ENCODE peak calls at places on chromosomes 13 and 19, in four cellular contexts. One of them, this sample, is unnamed.

GRCh38 chr19:58063712-58064111 is 4.6 kb downstream of the ZNF135 start:
- DNase-seq in HCT116: no peak
- DNase-seq in K562: no peak
- DNase-seq in HepG2: no peak
- DNase-seq in this sample: no peak

GRCh38 chr19:47512183-47512947 is 2.5 kb downstream of the NAPA start:
- DNase-seq in HCT116: no peak
- DNase-seq in K562: no peak
- DNase-seq in HepG2: peak
- DNase-seq in this sample: no peak

GRCh38 chr19:45376045-45376724 is 5.8 kb upstream of the ERCC2 start:
- DNase-seq in HCT116: peak
- DNase-seq in K562: no peak
- DNase-seq in HepG2: peak
- DNase-seq in this sample: peak

GRCh38 chr13:40479196-40479845 is 187.1 kb downstream of the FOXO1 start:
- DNase-seq in HCT116: no peak
- DNase-seq in K562: no peak
- DNase-seq in HepG2: no peak
- DNase-seq in this sample: no peak

GRCh38 chr13:20706661-20707060 is 3.2 kb downstream of the IL17D start:
- DNase-seq in HCT116: no peak
- DNase-seq in K562: no peak
- DNase-seq in HepG2: no peak
- DNase-seq in this sample: no peak

GRCh38 chr13:85406269-85406975 is 392.8 kb downstream of the SLITRK6 start:
- DNase-seq in HCT116: no peak
- DNase-seq in K562: no peak
- DNase-seq in HepG2: no peak
- DNase-seq in this sample: no peak

GRCh38 chr13:19185086-19185864 is 3.7 kb upstream of the TUBA3C start:
- DNase-seq in HCT116: no peak
- DNase-seq in K562: no peak
- DNase-seq in HepG2: no peak
- DNase-seq in this sample: no peak

GRCh38 chr19:45451181-45451849 is 16.5 kb upstream of the FOSB start:
- DNase-seq in HCT116: no peak
- DNase-seq in K562: no peak
- DNase-seq in HepG2: no peak
- DNase-seq in this sample: no peak

GRCh38 chr13:46405457-46405856 is 18.4 kb upstream of the RUBCNL start:
- DNase-seq in HCT116: no peak
- DNase-seq in K562: no peak
- DNase-seq in HepG2: no peak
- DNase-seq in this sample: no peak

GRCh38 chr19:29812080-29812880 is 489 bp downstream of the CCNE1 start:
- DNase-seq in HCT116: no peak
- DNase-seq in K562: peak
- DNase-seq in HepG2: no peak
- DNase-seq in this sample: peak

GRCh38 chr13:40665754-40666057 is 735 bp downstream of the FOXO1 start:
- DNase-seq in HCT116: no peak
- DNase-seq in K562: peak
- DNase-seq in HepG2: no peak
- DNase-seq in this sample: peak

GRCh38 chr13:34805347-34805746 is 136.7 kb upstream of the NBEA start:
- DNase-seq in HCT116: no peak
- DNase-seq in K562: no peak
- DNase-seq in HepG2: no peak
- DNase-seq in this sample: no peak

GRCh38 chr19:48461982-48462655 is 6.7 kb downstream of the KCNJ14 start:
- DNase-seq in HCT116: peak
- DNase-seq in K562: peak
- DNase-seq in HepG2: no peak
- DNase-seq in this sample: peak

GRCh38 chr13:33787051-33787591 is 30.8 kb upstream of the RFC3 start:
- DNase-seq in HCT116: no peak
- DNase-seq in K562: no peak
- DNase-seq in HepG2: no peak
- DNase-seq in this sample: peak

GRCh38 chr19:38852231-38853044 is 2.7 kb upstream of the HNRNPL start:
- DNase-seq in HCT116: no peak
- DNase-seq in K562: peak
- DNase-seq in HepG2: no peak
- DNase-seq in this sample: peak

GRCh38 chr19:12733369-12733896 is 1.1 kb downstream of the TRIR start:
- DNase-seq in HCT116: no peak
- DNase-seq in K562: peak
- DNase-seq in HepG2: peak
- DNase-seq in this sample: peak

GRCh38 chr13:86446311-86446710 is 647.1 kb upstream of the SLITRK6 start:
- DNase-seq in HCT116: no peak
- DNase-seq in K562: no peak
- DNase-seq in HepG2: no peak
- DNase-seq in this sample: no peak

GRCh38 chr19:46841458-46842083 is 9.1 kb downstream of the AP2S1 start:
- DNase-seq in HCT116: no peak
- DNase-seq in K562: no peak
- DNase-seq in HepG2: no peak
- DNase-seq in this sample: no peak

GRCh38 chr19:16628984-16629691 is 1.1 kb upstream of the MED26 start:
- DNase-seq in HCT116: no peak
- DNase-seq in K562: no peak
- DNase-seq in HepG2: no peak
- DNase-seq in this sample: peak

GRCh38 chr13:106232680-106233079 is 302.8 kb downstream of the EFNB2 start:
- DNase-seq in HCT116: no peak
- DNase-seq in K562: no peak
- DNase-seq in HepG2: no peak
- DNase-seq in this sample: no peak

GRCh38 chr13:35888327-35888940 is 242.7 kb downstream of the DCLK1 start:
- DNase-seq in HCT116: no peak
- DNase-seq in K562: no peak
- DNase-seq in HepG2: no peak
- DNase-seq in this sample: peak

GRCh38 chr19:43124360-43124759 is 41.9 kb upstream of the PSG2 start:
- DNase-seq in HCT116: no peak
- DNase-seq in K562: peak
- DNase-seq in HepG2: no peak
- DNase-seq in this sample: no peak

GRCh38 chr13:49584771-49585182 is 581 bp downstream of the RCBTB1 start:
- DNase-seq in HCT116: no peak
- DNase-seq in K562: no peak
- DNase-seq in HepG2: no peak
- DNase-seq in this sample: no peak

GRCh38 chr13:94800423-94800822 is 88.1 kb upstream of the SOX21 start:
- DNase-seq in HCT116: no peak
- DNase-seq in K562: no peak
- DNase-seq in HepG2: no peak
- DNase-seq in this sample: no peak
- TF ChIP-seq ELF1 in HCT116: no peak
- TF ChIP-seq ELF1 in K562: no peak
- TF ChIP-seq ELF1 in HepG2: no peak
- TF ChIP-seq ELF1 in this sample: no peak

GRCh38 chr13:109396266-109396665 is 390.1 kb downstream of the IRS2 start:
- DNase-seq in HCT116: no peak
- DNase-seq in K562: no peak
- DNase-seq in HepG2: no peak
- DNase-seq in this sample: no peak

GRCh38 chr13:109395014-109395413 is 391.4 kb downstream of the IRS2 start:
- DNase-seq in HCT116: no peak
- DNase-seq in K562: no peak
- DNase-seq in HepG2: no peak
- DNase-seq in this sample: no peak

GRCh38 chr13:109397285-109397684 is 389.1 kb downstream of the IRS2 start:
- DNase-seq in HCT116: no peak
- DNase-seq in K562: no peak
- DNase-seq in HepG2: no peak
- DNase-seq in this sample: no peak

GRCh38 chr13:109393045-109393444 is 393.3 kb downstream of the IRS2 start:
- DNase-seq in HCT116: no peak
- DNase-seq in K562: no peak
- DNase-seq in HepG2: no peak
- DNase-seq in this sample: no peak

DNA sequence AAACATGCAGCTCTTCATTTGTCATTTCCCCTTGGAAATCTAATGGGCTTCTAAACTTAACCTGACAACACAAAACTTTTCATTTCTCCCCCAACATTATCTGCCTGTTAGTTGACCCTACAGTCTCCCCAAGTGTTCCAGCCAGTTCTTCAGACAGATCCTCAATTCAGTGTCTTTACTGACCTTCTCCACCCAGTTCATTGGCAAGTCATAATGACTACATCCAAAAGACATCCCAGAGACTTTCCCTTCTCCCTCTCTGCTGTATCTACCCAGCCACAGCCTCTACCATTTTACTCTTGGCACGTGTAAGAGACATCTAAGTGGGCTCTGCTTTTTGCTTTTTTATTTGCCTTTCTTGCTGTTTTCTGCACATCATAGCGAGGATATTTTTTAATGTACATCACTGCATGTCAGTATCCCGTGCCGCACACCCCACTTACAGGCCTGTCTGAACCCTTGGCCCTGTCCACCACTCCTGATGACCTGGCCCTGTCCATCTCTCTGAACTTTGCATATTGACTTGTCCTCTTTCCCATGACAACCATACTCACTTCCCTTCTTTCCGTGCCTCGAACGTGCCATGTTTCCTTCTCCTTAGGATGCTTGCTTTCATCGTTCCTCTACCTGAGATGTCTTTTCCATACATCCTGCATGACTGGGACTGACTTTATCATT is 391.9 kb downstream of the IRS2 start:
- DNase-seq in HCT116: no peak
- DNase-seq in K562: no peak
- DNase-seq in HepG2: no peak
- DNase-seq in this sample: no peak
- TF ChIP-seq ELF1 in HCT116: no peak
- TF ChIP-seq ELF1 in K562: no peak
- TF ChIP-seq ELF1 in HepG2: no peak
- TF ChIP-seq ELF1 in this sample: no peak

GRCh38 chr19:54392078-54392477 is 23.2 kb upstream of the TTYH1 start:
- DNase-seq in HCT116: no peak
- DNase-seq in K562: no peak
- DNase-seq in HepG2: no peak
- DNase-seq in this sample: no peak
- TF ChIP-seq ELF1 in HCT116: no peak
- TF ChIP-seq ELF1 in K562: no peak
- TF ChIP-seq ELF1 in HepG2: no peak
- TF ChIP-seq ELF1 in this sample: no peak

DNA sequence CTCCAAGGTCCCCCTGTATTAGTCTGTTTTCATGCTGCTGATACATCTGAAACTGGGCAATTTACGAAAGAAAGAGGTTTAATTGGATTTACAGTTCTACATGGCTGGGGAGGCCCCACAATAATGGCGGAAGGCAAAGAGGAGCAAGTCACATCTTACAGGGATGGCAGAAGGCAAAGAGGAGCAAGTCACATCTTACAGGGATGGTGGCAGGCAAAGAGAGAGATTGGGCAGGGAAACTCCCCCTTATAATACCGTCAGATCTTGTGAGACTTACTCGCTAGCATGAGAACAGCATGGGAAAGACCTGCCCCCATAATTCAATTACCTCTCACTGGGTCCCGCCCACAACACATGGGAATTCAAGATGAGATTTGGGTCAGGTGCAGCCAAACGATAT is 50.0 kb upstream of the FARP1 start:
- DNase-seq in HCT116: no peak
- DNase-seq in K562: no peak
- DNase-seq in HepG2: no peak
- DNase-seq in this sample: no peak
- TF ChIP-seq ELF1 in HCT116: no peak
- TF ChIP-seq ELF1 in K562: no peak
- TF ChIP-seq ELF1 in HepG2: no peak
- TF ChIP-seq ELF1 in this sample: no peak

GRCh38 chr13:98996046-98996445 is 18.2 kb upstream of the DOCK9 start:
- DNase-seq in HCT116: no peak
- DNase-seq in K562: no peak
- DNase-seq in HepG2: no peak
- DNase-seq in this sample: no peak

GRCh38 chr13:98998831-98999634 is 21.2 kb upstream of the DOCK9 start:
- DNase-seq in HCT116: no peak
- DNase-seq in K562: no peak
- DNase-seq in HepG2: no peak
- DNase-seq in this sample: no peak

GRCh38 chr13:98997051-98997730 is 19.3 kb upstream of the DOCK9 start:
- DNase-seq in HCT116: no peak
- DNase-seq in K562: no peak
- DNase-seq in HepG2: no peak
- DNase-seq in this sample: no peak

GRCh38 chr13:98999635-98999952 is 21.7 kb upstream of the DOCK9 start:
- DNase-seq in HCT116: no peak
- DNase-seq in K562: no peak
- DNase-seq in HepG2: no peak
- DNase-seq in this sample: no peak

GRCh38 chr13:98997738-98998641 is 20.1 kb upstream of the DOCK9 start:
- DNase-seq in HCT116: no peak
- DNase-seq in K562: no peak
- DNase-seq in HepG2: no peak
- DNase-seq in this sample: no peak
- TF ChIP-seq ELF1 in HCT116: no peak
- TF ChIP-seq ELF1 in K562: no peak
- TF ChIP-seq ELF1 in HepG2: no peak
- TF ChIP-seq ELF1 in this sample: no peak

DNA sequence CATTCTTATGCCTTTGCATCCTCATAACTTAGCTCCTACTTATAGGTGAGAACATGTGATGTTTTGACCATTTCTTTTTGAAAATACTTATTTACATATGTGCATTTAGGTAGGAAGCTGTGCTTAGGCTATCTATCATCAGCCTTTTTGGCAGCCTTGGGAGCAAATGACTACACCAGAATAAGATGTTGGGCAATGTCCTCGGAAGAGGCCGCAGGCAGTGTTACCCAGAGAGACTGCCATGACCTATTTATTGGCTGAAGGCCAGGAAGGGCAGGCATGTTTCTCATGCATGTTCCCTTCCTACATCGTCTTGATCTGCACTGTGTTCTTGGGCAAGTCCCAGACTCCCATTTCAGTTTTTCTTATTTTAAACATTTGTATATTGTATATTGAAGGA is 122.2 kb downstream of the B3GLCT start:
- DNase-seq in HCT116: no peak
- DNase-seq in K562: no peak
- DNase-seq in HepG2: no peak
- DNase-seq in this sample: no peak
- TF ChIP-seq ELF1 in HCT116: no peak
- TF ChIP-seq ELF1 in K562: no peak
- TF ChIP-seq ELF1 in HepG2: no peak
- TF ChIP-seq ELF1 in this sample: no peak

This sample was measured in SK-N-SH.